ENCODE peak calls at places on chromosomes 16 and 17, in four cellular contexts. O, H, V and T are unnamed samples.

GRCh38 chr17:17985555-17985954 is 12.9 kb downstream of the DRC3 start:
- DNase-seq in O (no peak), V (no peak), H (no peak), T (no peak)

GRCh38 chr17:27351741-27352140 is 57.8 kb downstream of the WSB1 start:
- DNase-seq in O (no peak), V (no peak), H (no peak), T (no peak)

GRCh38 chr17:57906910-57907309 is 48.3 kb downstream of the CUEDC1 start:
- DNase-seq in V (no peak), O (no peak), H (no peak), T (no peak)

GRCh38 chr16:23836404-23837291 is 865 bp downstream of the PRKCB start:
- DNase-seq in H (peak), V (peak), O (no peak), T (peak)

GRCh38 chr16:48082516-48082915 is 73.3 kb downstream of the ABCC12 start:
- DNase-seq in H (peak), O (peak), V (no peak), T (no peak)

GRCh38 chr17:17872468-17873345 is 35.9 kb upstream of the SREBF1 start:
- DNase-seq in V (no peak), H (no peak), O (no peak), T (no peak)

GRCh38 chr17:39963826-39964225 is 1.0 kb downstream of the GSDMA start:
- DNase-seq in V (peak), O (no peak), H (no peak), T (peak)

GRCh38 chr17:83125515-83126274 is 46.3 kb downstream of the METRNL start:
- DNase-seq in H (no peak), O (peak), V (peak), T (no peak)

GRCh38 chr16:8720080-8720966 is 45.9 kb downstream of the ABAT start:
- DNase-seq in V (no peak), O (no peak), H (no peak), T (no peak)

GRCh38 chr17:33086041-33086440 is 94.4 kb downstream of the SPACA3 start:
- DNase-seq in O (no peak), H (no peak), V (no peak), T (no peak)

GRCh38 chr16:17155480-17155879 is 315.3 kb downstream of the XYLT1 start:
- DNase-seq in H (no peak), O (no peak), V (no peak), T (no peak)

GRCh38 chr17:73588291-73589095 is 55.8 kb downstream of the SDK2 start:
- DNase-seq in V (no peak), H (no peak), O (no peak), T (no peak)

GRCh38 chr17:63911657-63912100 is 621 bp upstream of the CSHL1 start:
- DNase-seq in O (no peak), H (peak), V (peak), T (peak)

GRCh38 chr16:35171106-35171505 is 1711.7 kb downstream of the TP53TG3F start:
- DNase-seq in O (no peak), V (no peak), H (no peak), T (no peak)

GRCh38 chr17:2177235-2177811 is 122.4 kb downstream of the HIC1 start:
- DNase-seq in V (no peak), H (no peak), O (no peak), T (no peak)

GRCh38 chr16:31785126-31785525 is 88.5 kb upstream of the ZNF267 start:
- DNase-seq in O (no peak), V (no peak), H (no peak), T (no peak)

GRCh38 chr17:79647456-79647915 is 36.6 kb upstream of the RBFOX3 start:
- DNase-seq in O (no peak), H (no peak), V (no peak), T (no peak)

GRCh38 chr17:2750721-2751120 is 1.3 kb upstream of the CCDC92B start:
- DNase-seq in O (no peak), H (no peak), V (no peak), T (no peak)

GRCh38 chr16:27245276-27246231 is 23.0 kb downstream of the NSMCE1 start:
- DNase-seq in O (peak), H (peak), V (no peak), T (no peak)

GRCh38 chr16:11052080-11052808 is 107.9 kb downstream of the CLEC16A start:
- DNase-seq in O (no peak), V (no peak), H (no peak), T (peak)

GRCh38 chr17:7354262-7354781 is 634 bp upstream of the TMEM95 start:
- DNase-seq in V (no peak), O (no peak), H (no peak), T (no peak)

GRCh38 chr17:35345926-35346771 is 27.3 kb downstream of the SLFN11 start:
- DNase-seq in V (peak), H (peak), O (peak), T (peak)

GRCh38 chr17:80704381-80704819 is 159.8 kb downstream of the RPTOR start:
- DNase-seq in V (no peak), O (no peak), H (no peak), T (no peak)

GRCh38 chr16:66692341-66692740 is 4.2 kb downstream of the CMTM4 start:
- DNase-seq in V (no peak), H (no peak), O (no peak), T (no peak)

GRCh38 chr17:43040655-43041054 is 15.6 kb downstream of the RND2 start:
- DNase-seq in O (no peak), H (no peak), V (no peak), T (no peak)

GRCh38 chr16:14196011-14196410 is 124.9 kb downstream of the MRTFB start:
- DNase-seq in V (no peak), H (no peak), O (no peak), T (no peak)

GRCh38 chr16:78108451-78108850 is 9.0 kb downstream of the WWOX start:
- DNase-seq in O (no peak), V (no peak), H (no peak), T (no peak)

GRCh38 chr16:4519274-4520058 is 19.1 kb downstream of the CDIP1 start:
- DNase-seq in O (no peak), H (no peak), V (no peak), T (no peak)

GRCh38 chr16:11824362-11824761 is 27.0 kb downstream of the RSL1D1 start:
- DNase-seq in O (no peak), H (no peak), V (no peak), T (no peak)